ENCODE peak calls at places on chromosomes 2 and 18, in seven cellular contexts. G is fibroblast of mammary gland, W is activated B cell treated with CpG ODN at 0.5 μM for 24 hours, H is suprapubic skin, Y is nephron progenitor cell, D is breast epithelium, U is lower leg skin. P is an unnamed sample.

GRCh38 chr2:177747384-177747783 is 325.2 kb downstream of the PDE11A start:
- DNase-seq in G (no peak), W (no peak), H (no peak), Y (no peak), D (no peak), U (no peak), P (no peak)

GRCh38 chr2:205245652-205246051 is 436.6 kb upstream of the NRP2 start:
- DNase-seq in G (peak; percentile 65), W (no peak), H (no peak), Y (no peak), D (no peak), U (no peak), P (no peak)

GRCh38 chr2:20448246-20449046 is 1.6 kb downstream of the RHOB start:
- DNase-seq in G (peak; percentile 29), W (no peak), H (peak; percentile 57), Y (no peak), D (no peak), U (peak; percentile 83), P (no peak)

GRCh38 chr2:9112079-9112721 is 94.4 kb upstream of the ASAP2 start:
- DNase-seq in G (peak; percentile 94), W (no peak), H (no peak), Y (no peak), D (no peak), U (no peak), P (no peak)

GRCh38 chr2:71789556-71790219 is 336.3 kb downstream of the DYSF start:
- DNase-seq in G (peak; percentile 35), W (no peak), H (peak; percentile 41), Y (no peak), D (no peak), U (peak; percentile 53), P (peak; percentile 27)

GRCh38 chr2:130241041-130241707 is 42.9 kb upstream of the TUBA3E start:
- DNase-seq in G (peak; percentile 62), W (no peak), H (no peak), Y (no peak), D (no peak), U (no peak), P (no peak)

GRCh38 chr2:233248999-233249398 is 2.5 kb upstream of the ATG16L1 start:
- DNase-seq in G (no peak), W (no peak), H (no peak), Y (no peak), D (no peak), U (no peak), P (no peak)

GRCh38 chr18:3093624-3094354 is 80.8 kb upstream of the LPIN2 start:
- DNase-seq in G (no peak), W (no peak), H (no peak), Y (no peak), D (no peak), U (no peak), P (no peak)

GRCh38 chr2:185179783-185180182 is 558.8 kb upstream of the FSIP2 start:
- DNase-seq in G (no peak), W (no peak), H (no peak), Y (no peak), D (no peak), U (no peak), P (no peak)

GRCh38 chr2:162113771-162114168 is 38.3 kb downstream of the GCG start:
- DNase-seq in G (peak; percentile 90), W (no peak), H (no peak), Y (no peak), D (no peak), U (no peak), P (no peak)

GRCh38 chr2:72173640-72174321 is 26.1 kb upstream of the CYP26B1 start:
- DNase-seq in G (no peak), W (no peak), H (no peak), Y (no peak), D (no peak), U (no peak), P (no peak)

GRCh38 chr2:188623995-188624643 is 332.4 kb downstream of the GULP1 start:
- DNase-seq in G (peak; percentile 76), W (no peak), H (no peak), Y (no peak), D (no peak), U (no peak), P (no peak)

GRCh38 chr2:206260427-206261012 is 13.9 kb upstream of the ZDBF2 start:
- DNase-seq in G (peak; percentile 55), W (no peak), H (no peak), Y (no peak), D (no peak), U (no peak), P (no peak)

GRCh38 chr2:186535861-186536260 is 49.8 kb downstream of the ZC3H15 start:
- DNase-seq in G (no peak), W (no peak), H (no peak), Y (no peak), D (no peak), U (no peak), P (no peak)

GRCh38 chr18:12238861-12239260 is 15.3 kb upstream of the CIDEA start:
- DNase-seq in G (peak; percentile 30), W (no peak), H (no peak), Y (no peak), D (no peak), U (no peak), P (no peak)

GRCh38 chr2:206989306-206989705 is 50.0 kb downstream of the CPO start:
- DNase-seq in G (peak; percentile 24), W (no peak), H (no peak), Y (peak; percentile 9), D (no peak), U (no peak), P (no peak)

GRCh38 chr2:128624956-128625355 is 306.3 kb upstream of the HS6ST1 start:
- DNase-seq in G (no peak), W (no peak), H (no peak), Y (no peak), D (no peak), U (no peak), P (no peak)

GRCh38 chr2:166831930-166832329 is 56.4 kb upstream of the XIRP2 start:
- DNase-seq in G (no peak), W (no peak), H (no peak), Y (no peak), D (no peak), U (no peak), P (no peak)

GRCh38 chr2:25044990-25045389 is 3.1 kb downstream of the EFR3B start:
- DNase-seq in G (no peak), W (no peak), H (no peak), Y (no peak), D (no peak), U (no peak), P (no peak)

GRCh38 chr2:236742936-236743622 is 173.5 kb downstream of the ACKR3 start:
- DNase-seq in G (no peak), W (no peak), H (no peak), Y (no peak), D (no peak), U (peak; percentile 43), P (no peak)

GRCh38 chr2:1543776-1544477 is 130.7 kb downstream of the TPO start:
- DNase-seq in G (no peak), W (no peak), H (no peak), Y (no peak), D (no peak), U (no peak), P (no peak)

DNA sequence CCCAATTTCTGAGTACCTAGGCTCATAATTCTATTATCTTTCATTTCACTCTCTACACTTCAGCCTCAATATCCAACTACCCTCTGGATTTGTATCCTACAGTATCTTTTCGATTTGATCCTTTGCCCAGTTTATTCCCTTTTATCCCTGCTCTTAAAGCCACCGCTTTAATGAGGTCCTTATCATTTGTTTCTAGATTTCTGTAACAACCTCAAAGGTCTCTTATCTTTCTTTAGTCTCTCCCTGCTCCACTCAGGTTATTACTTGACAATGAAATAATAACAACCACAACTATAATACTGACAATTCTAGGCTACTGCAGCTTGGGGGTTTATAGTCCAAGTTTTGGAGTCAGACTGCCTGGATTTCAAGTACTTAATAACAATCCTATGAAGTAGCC is 25.9 kb upstream of the ASNSD1 start:
- DNase-seq in G (no peak), W (no peak), H (no peak), Y (no peak), D (no peak), U (no peak), P (no peak)
- TF ChIP-seq CTCF in G (no peak), W (no peak), H (no peak), Y (no peak), D (no peak), U (no peak), P (no peak)

DNA sequence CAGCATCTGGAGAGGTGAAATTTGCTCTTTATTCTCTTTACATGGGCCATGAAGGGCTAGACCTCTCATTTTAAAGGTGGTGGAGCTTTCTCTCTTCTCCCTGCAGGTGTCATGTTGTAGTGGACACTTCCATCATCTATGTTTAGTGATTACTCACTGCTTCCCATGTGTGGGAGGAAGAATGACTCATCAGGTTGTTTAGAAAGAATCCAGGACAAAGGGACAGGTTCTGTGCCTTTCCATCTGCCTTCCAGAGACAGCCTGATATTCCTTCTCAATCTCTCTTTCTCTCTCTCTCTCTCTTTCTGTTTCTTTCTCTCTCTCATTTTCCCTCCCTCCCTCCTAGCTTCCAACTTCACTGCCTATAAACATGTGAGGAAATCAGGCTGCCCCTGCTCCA is 38.7 kb downstream of the SCG2 start:
- DNase-seq in G (peak; percentile 94), W (no peak), H (no peak), Y (no peak), D (no peak), U (no peak), P (no peak)
- TF ChIP-seq CTCF in G (peak; percentile 12), W (no peak), H (no peak), Y (no peak), D (no peak), U (no peak), P (no peak)

DNA sequence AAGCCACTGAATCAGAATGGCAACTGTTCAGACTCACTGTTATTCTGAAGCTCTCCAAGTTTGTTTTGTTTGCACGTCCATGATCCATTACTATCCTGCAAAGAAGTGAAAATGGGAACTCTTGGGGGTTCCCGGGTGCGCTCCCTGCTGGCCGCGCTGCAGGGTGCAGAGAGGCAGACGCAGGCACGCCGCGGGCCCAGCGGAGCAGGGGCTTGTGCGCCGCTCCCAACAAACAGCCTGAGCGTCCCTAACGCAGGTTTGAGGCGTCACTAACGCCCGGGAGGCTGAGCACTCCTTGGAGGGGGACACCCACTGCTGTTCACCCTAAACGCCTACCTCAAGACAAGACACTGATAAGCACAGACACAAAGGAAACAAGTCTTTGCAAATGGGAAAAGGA is 14.3 kb upstream of the PIEZO2 start:
- DNase-seq in G (no peak), W (no peak), H (no peak), Y (peak; percentile 57), D (no peak), U (no peak), P (no peak)
- TF ChIP-seq CTCF in G (no peak), W (no peak), H (peak; percentile 48), Y (peak; percentile 64), D (no peak), U (no peak), P (peak; percentile 75)

GRCh38 chr2:110789706-110790105 is 57.3 kb downstream of the ACOXL start:
- DNase-seq in G (no peak), W (no peak), H (no peak), Y (no peak), D (no peak), U (no peak), P (no peak)

GRCh38 chr2:110790907-110791306 is 58.5 kb downstream of the ACOXL start:
- DNase-seq in G (no peak), W (no peak), H (no peak), Y (no peak), D (no peak), U (peak; percentile 43), P (no peak)

GRCh38 chr2:110794390-110794789 is 62.0 kb downstream of the ACOXL start:
- DNase-seq in G (no peak), W (no peak), H (no peak), Y (no peak), D (no peak), U (no peak), P (no peak)

GRCh38 chr2:110794951-110795350 is 62.6 kb downstream of the ACOXL start:
- DNase-seq in G (no peak), W (no peak), H (no peak), Y (no peak), D (no peak), U (peak; percentile 52), P (no peak)

GRCh38 chr2:110793034-110793433 is 60.7 kb downstream of the ACOXL start:
- DNase-seq in G (no peak), W (no peak), H (no peak), Y (no peak), D (no peak), U (no peak), P (no peak)
- TF ChIP-seq CTCF in G (no peak), W (no peak), H (no peak), Y (no peak), D (no peak), U (no peak), P (no peak)

P was measured in type B pancreatic cell.